ENCODE peak calls at places on chromosomes 4 and X, in seven cellular contexts. P, W, D, I, R, G and S are unnamed samples.
A peak's percentile ranks its signal among the peaks of the same experiment; 100 is the strongest.

GRCh38 chrX:151713859-151714258 is 2.0 kb upstream of the FATE1 start:
- DNase-seq in D (peak; percentile 47), P (no peak), G (peak; percentile 11), W (no peak), I (no peak), R (peak; percentile 10), S (no peak)

GRCh38 chr4:40864531-40864930 is 114.8 kb downstream of the NSUN7 start:
- DNase-seq in D (no peak), I (no peak), W (no peak), R (no peak), P (no peak), G (no peak), S (no peak)

GRCh38 chr4:134490863-134491262 is 289.3 kb upstream of the PABPC4L start:
- DNase-seq in D (no peak), W (no peak), R (no peak), G (no peak), I (no peak), P (no peak), S (no peak)

GRCh38 chr4:181443003-181443402 is 800.2 kb upstream of the TENM3 start:
- DNase-seq in G (no peak), W (no peak), R (no peak), D (no peak), P (no peak), I (no peak), S (no peak)

GRCh38 chr4:12674184-12674583 is 810.0 kb downstream of the RAB28 start:
- DNase-seq in R (no peak), I (no peak), D (no peak), W (no peak), G (no peak), P (no peak), S (no peak)

GRCh38 chrX:23694606-23695005 is 27.3 kb downstream of the PRDX4 start:
- DNase-seq in I (peak; percentile 41), P (peak; percentile 18), G (peak; percentile 63), R (peak; percentile 44), D (peak; percentile 72), W (peak; percentile 52), S (no peak)

GRCh38 chr4:98283219-98284199 is 22.3 kb downstream of the RAP1GDS1 start:
- DNase-seq in W (no peak), P (no peak), D (peak; percentile 8), R (no peak), I (no peak), G (no peak), S (no peak)

GRCh38 chr4:122824616-122825015 is 2.0 kb upstream of the FGF2 start:
- DNase-seq in G (peak; percentile 30), I (no peak), W (no peak), D (no peak), R (no peak), P (no peak), S (no peak)

GRCh38 chr4:26787461-26788340 is 72.9 kb upstream of the STIM2 start:
- DNase-seq in P (no peak), G (peak; percentile 66), I (no peak), D (peak; percentile 96), W (peak; percentile 57), R (peak; percentile 80), S (no peak)

GRCh38 chr4:127809173-127809800 is 27.2 kb downstream of the HSPA4L start:
- DNase-seq in W (no peak), D (no peak), G (peak; percentile 61), I (no peak), P (no peak), R (no peak), S (no peak)

GRCh38 chrX:40314070-40314469 is 216.3 kb upstream of the BCOR start:
- DNase-seq in I (no peak), G (no peak), W (no peak), R (no peak), D (no peak), P (no peak), S (no peak)

DNA sequence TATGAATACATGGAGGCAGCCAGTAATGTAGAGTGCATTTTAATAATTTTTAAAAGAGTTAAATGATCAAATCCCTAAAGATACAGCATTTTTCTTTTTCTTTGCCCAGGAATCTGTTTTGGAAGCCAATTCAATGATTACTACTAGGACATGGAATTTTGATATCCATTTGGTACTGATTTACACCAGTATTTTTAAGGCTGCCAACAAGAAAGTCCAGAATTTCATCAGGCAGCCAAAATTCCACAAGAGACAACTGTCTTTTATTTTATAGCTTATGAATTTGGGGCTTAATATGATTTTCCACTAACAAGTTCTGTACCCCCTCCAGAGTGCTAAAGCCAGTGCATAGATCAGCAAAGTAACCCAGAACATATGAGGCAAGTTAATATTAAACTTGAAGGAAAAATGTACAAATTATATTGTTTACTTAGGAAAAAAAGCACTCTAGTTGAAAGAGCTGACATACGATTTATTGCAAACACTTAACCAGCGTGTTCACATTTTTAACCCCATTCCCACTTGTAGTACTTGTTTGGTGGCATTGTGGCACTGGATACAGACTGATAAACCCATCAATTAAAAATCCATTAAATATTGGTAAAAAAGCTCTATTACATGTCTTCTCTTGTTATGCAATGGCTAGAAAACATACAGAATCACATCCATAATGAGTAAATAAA is 259.7 kb downstream of the DCHS2 start:
- DNase-seq in I (no peak), P (no peak), W (no peak), G (no peak), D (no peak), R (no peak), S (no peak)
- TF ChIP-seq CTCF in I (no peak), P (no peak), W (no peak), G (no peak), D (no peak), R (no peak), S (no peak)

GRCh38 chrX:22542641-22543040 is 269.9 kb downstream of the CBLL2 start:
- DNase-seq in P (no peak), D (peak; percentile 12), G (no peak), I (no peak), R (no peak), W (no peak), S (no peak)

GRCh38 chrX:22538581-22538980 is 265.9 kb downstream of the CBLL2 start:
- DNase-seq in D (peak; percentile 57), P (no peak), I (no peak), G (no peak), W (no peak), R (no peak), S (no peak)

DNA sequence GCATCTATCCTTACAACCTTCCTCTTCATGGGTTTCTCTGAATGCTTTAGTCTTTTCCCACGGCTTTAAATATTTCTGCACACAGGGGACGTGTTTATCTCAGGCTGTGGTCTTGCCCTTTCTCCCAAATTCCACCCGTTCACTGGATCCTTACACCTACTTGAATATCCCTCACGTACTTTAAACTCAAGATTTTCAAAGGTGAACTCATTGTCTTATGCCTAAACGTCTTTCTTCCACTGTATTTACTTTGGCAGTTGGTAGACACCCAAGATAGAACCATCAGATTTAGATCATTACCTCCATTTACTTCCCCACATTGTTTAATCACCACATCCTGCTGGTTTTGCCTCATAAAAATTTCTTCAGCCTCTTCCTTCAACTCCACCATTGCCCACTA is 269.2 kb downstream of the CBLL2 start:
- DNase-seq in W (no peak), G (no peak), R (no peak), D (peak; percentile 53), I (no peak), P (no peak), S (no peak)
- TF ChIP-seq CTCF in W (no peak), G (no peak), R (no peak), D (no peak), I (no peak), P (no peak), S (no peak)

DNA sequence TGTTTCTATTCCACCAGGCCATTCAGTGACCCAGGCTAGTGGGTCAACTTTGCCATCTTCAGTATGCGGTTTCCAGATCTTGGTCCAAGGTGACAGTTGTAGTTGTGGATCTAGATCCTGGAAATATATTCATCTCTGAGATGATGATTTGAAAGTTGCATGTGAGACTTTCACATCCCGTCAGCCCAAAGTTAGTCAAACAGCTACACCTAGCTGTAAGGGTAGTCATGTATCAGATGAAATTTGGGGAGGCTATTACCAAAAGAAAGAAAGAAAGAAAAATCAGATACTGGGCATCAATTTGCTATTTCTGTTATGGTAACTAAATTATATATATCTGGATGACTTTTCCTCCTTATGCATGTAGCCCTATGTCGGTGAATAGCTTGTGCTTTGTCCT is 259.4 kb upstream of the ARX start:
- DNase-seq in D (peak; percentile 1), I (no peak), P (no peak), W (no peak), R (no peak), G (no peak), S (no peak)
- TF ChIP-seq CTCF in D (peak; percentile 32), I (no peak), P (no peak), W (no peak), R (no peak), G (no peak), S (peak; percentile 32)

DNA sequence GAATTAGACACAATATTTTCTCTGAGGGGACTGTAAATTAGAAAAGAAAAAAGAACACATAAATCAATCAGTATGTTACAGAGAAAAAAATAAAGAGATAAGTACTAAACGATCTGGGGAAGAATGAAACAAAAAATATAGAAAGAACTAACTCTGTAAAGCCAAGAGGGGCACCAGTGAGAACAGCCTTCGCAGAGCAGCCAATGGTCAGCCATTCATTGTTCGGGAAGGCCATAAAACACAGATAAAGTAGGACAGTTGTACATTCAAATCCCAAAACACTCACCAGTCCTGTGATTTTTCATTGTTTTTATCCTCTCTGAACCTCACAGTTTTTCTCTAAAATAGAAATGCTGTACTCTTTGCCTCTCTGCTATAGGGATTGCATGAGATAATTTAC is 127.9 kb downstream of the NEK1 start:
- DNase-seq in D (no peak), I (no peak), P (no peak), R (no peak), W (no peak), G (peak; percentile 27), S (no peak)
- TF ChIP-seq CTCF in D (peak; percentile 17), I (no peak), P (no peak), R (no peak), W (no peak), G (peak; percentile 43), S (peak; percentile 50)

GRCh38 chr4:77181737-77182136 is 24.7 kb downstream of the CCNG2 start:
- DNase-seq in P (no peak), G (no peak), W (no peak), I (no peak), D (no peak), R (no peak), S (no peak)
- TF ChIP-seq CTCF in P (no peak), G (no peak), W (no peak), I (no peak), D (no peak), R (no peak), S (no peak)